ENCODE peak calls at places on chromosome 9, in five cellular contexts. Y is astrocyte; M is KBM-7; D is stimulated activated CD8-positive, alpha-beta memory T cell treated with anti-CD3 and anti-CD28 coated beads, Interleukin-2, amount 100 ng/mL, for 1 hour; T is aorta. S is an unnamed sample.

GRCh38 chr9:90854637-90855036 is 53.0 kb downstream of the SYK start:
- DNase-seq in T (no peak), M (no peak), D (no peak), Y (no peak), S (no peak)

GRCh38 chr9:106218427-106218826 is 524.1 kb downstream of the TMEM38B start:
- DNase-seq in D (no peak), T (no peak), M (no peak), Y (no peak), S (no peak)

GRCh38 chr9:91948423-91949292 is 1.4 kb downstream of the ROR2 start:
- DNase-seq in M (no peak), T (peak; percentile 77), Y (peak; percentile 22), D (no peak), S (peak; percentile 90)

GRCh38 chr9:89410709-89411111 is 87.2 kb downstream of the SEMA4D start:
- DNase-seq in M (peak; percentile 26), Y (no peak), T (no peak), D (no peak), S (no peak)

GRCh38 chr9:121861501-121862180 is 210.2 kb downstream of the DAB2IP start:
- DNase-seq in T (peak; percentile 57), Y (no peak), M (peak; percentile 38), D (no peak), S (peak; percentile 45)

GRCh38 chr9:116394753-116395408 is 241.3 kb downstream of the PAPPA start:
- DNase-seq in M (no peak), T (no peak), Y (no peak), D (no peak), S (no peak)

GRCh38 chr9:134328341-134328840 is 2.1 kb downstream of the RXRA start:
- DNase-seq in T (peak; percentile 75), D (no peak), M (no peak), Y (no peak), S (no peak)

GRCh38 chr9:71760901-71761300 is 7.4 kb downstream of the CEMIP2 start:
- DNase-seq in M (no peak), Y (peak; percentile 33), T (no peak), D (no peak), S (no peak)

GRCh38 chr9:86405926-86406325 is 51.7 kb upstream of the TUT7 start:
- DNase-seq in M (peak; percentile 3), Y (peak; percentile 93), D (no peak), T (no peak), S (peak; percentile 9)

GRCh38 chr9:14942037-14942436 is 31.8 kb upstream of the FREM1 start:
- DNase-seq in T (no peak), D (no peak), M (no peak), Y (no peak), S (no peak)

GRCh38 chr9:94443039-94443722 is 111.7 kb upstream of the PCAT7 start:
- DNase-seq in M (no peak), D (no peak), Y (no peak), T (no peak), S (no peak)

GRCh38 chr9:122122903-122123632 is 30.0 kb upstream of the TTLL11 start:
- DNase-seq in M (peak; percentile 86), T (peak; percentile 91), D (peak; percentile 50), Y (peak; percentile 17), S (peak; percentile 77)

S was measured in NB4.